ENCODE peak calls at places on chromosomes 12 and 14, in eight cellular contexts. Y is HFFc6; I is HTR-8/SVneo; E is AG10803; H is kidney glomerular epithelial cell; Q is activated naive CD4-positive, alpha-beta T cell; W is CD4-positive, alpha-beta memory T cell; Z is iPS-NIHi11. A is an unnamed sample.

GRCh38 chr12:122097641-122098364 is 19.2 kb downstream of the MLXIP start:
- DNase-seq in Y (no peak), I (no peak), E (no peak), H (no peak), Q (no peak), W (no peak), Z (no peak), A (no peak)

GRCh38 chr12:80472241-80472640 is 28.2 kb downstream of the PTPRQ start:
- DNase-seq in Y (no peak), I (no peak), E (peak), H (no peak), Q (no peak), W (no peak), Z (no peak), A (no peak)

GRCh38 chr12:54082402-54082892 is 28.8 kb downstream of the HOXC4 start:
- DNase-seq in Y (no peak), I (no peak), E (no peak), H (no peak), Q (no peak), W (peak), Z (peak), A (no peak)

GRCh38 chr14:52961060-52961639 is 10.3 kb upstream of the FERMT2 start:
- DNase-seq in Y (peak), I (peak), E (peak), H (peak), Q (no peak), W (peak), Z (peak), A (no peak)

GRCh38 chr12:96242597-96242996 is 48.4 kb downstream of the ELK3 start:
- DNase-seq in Y (no peak), I (no peak), E (no peak), H (no peak), Q (no peak), W (no peak), Z (no peak), A (no peak)

GRCh38 chr12:88663001-88663400 is 82.7 kb upstream of the KITLG start:
- DNase-seq in Y (no peak), I (no peak), E (peak), H (no peak), Q (no peak), W (no peak), Z (no peak), A (no peak)

GRCh38 chr12:128737292-128737966 is 86.3 kb downstream of the SLC15A4 start:
- DNase-seq in Y (no peak), I (no peak), E (no peak), H (no peak), Q (no peak), W (no peak), Z (no peak), A (no peak)

GRCh38 chr12:131574397-131574775 is 136.5 kb upstream of the SFSWAP start:
- DNase-seq in Y (no peak), I (no peak), E (no peak), H (no peak), Q (no peak), W (no peak), Z (no peak), A (no peak)

GRCh38 chr12:85803923-85804322 is 32.3 kb downstream of the RASSF9 start:
- DNase-seq in Y (no peak), I (no peak), E (no peak), H (no peak), Q (no peak), W (no peak), Z (no peak), A (no peak)

GRCh38 chr12:123152823-123153222 is 1.9 kb upstream of the PITPNM2 start:
- DNase-seq in Y (no peak), I (no peak), E (no peak), H (no peak), Q (no peak), W (no peak), Z (no peak), A (no peak)

GRCh38 chr12:124002021-124002640 is 29.1 kb downstream of the ZNF664 start:
- DNase-seq in Y (no peak), I (no peak), E (no peak), H (no peak), Q (no peak), W (no peak), Z (no peak), A (no peak)

GRCh38 chr12:132546647-132547046 is 56.7 kb downstream of the FBRSL1 start:
- DNase-seq in Y (no peak), I (no peak), E (no peak), H (no peak), Q (no peak), W (no peak), Z (no peak), A (no peak)

GRCh38 chr12:103947871-103948555 is 17.7 kb upstream of the TDG start:
- DNase-seq in Y (no peak), I (no peak), E (no peak), H (no peak), Q (no peak), W (no peak), Z (no peak), A (no peak)

GRCh38 chr12:92136883-92137582 is 8.6 kb downstream of the BTG1 start:
- DNase-seq in Y (peak), I (peak), E (peak), H (peak), Q (no peak), W (no peak), Z (no peak), A (peak)

GRCh38 chr12:41185946-41186345 is 2.2 kb upstream of the PDZRN4 start:
- DNase-seq in Y (no peak), I (no peak), E (no peak), H (no peak), Q (no peak), W (no peak), Z (no peak), A (no peak)

GRCh38 chr14:34750670-34751069 is 36.3 kb upstream of the CFL2 start:
- DNase-seq in Y (peak), I (no peak), E (peak), H (peak), Q (no peak), W (no peak), Z (no peak), A (peak)

GRCh38 chr14:67541448-67542387 is 8.6 kb downstream of the PLEKHH1 start:
- DNase-seq in Y (no peak), I (no peak), E (no peak), H (no peak), Q (no peak), W (no peak), Z (peak), A (no peak)

GRCh38 chr12:131141483-131141882 is 187.8 kb downstream of the ADGRD1 start:
- DNase-seq in Y (no peak), I (no peak), E (no peak), H (no peak), Q (no peak), W (no peak), Z (no peak), A (no peak)

GRCh38 chr14:44453433-44454171 is 53.5 kb downstream of the FSCB start:
- DNase-seq in Y (no peak), I (no peak), E (no peak), H (no peak), Q (no peak), W (no peak), Z (no peak), A (no peak)

GRCh38 chr14:100539766-100540140 is 47.5 kb downstream of the BEGAIN start:
- DNase-seq in Y (no peak), I (no peak), E (no peak), H (no peak), Q (no peak), W (no peak), Z (no peak), A (no peak)

GRCh38 chr14:35122696-35123387 is 490 bp downstream of the PRORP start:
- DNase-seq in Y (peak), I (peak), E (peak), H (peak), Q (no peak), W (peak), Z (peak), A (peak)

GRCh38 chr12:105506678-105507310 is 176.3 kb downstream of the C12orf75 start:
- DNase-seq in Y (no peak), I (no peak), E (no peak), H (no peak), Q (no peak), W (no peak), Z (no peak), A (no peak)

GRCh38 chr12:45536254-45536653 is 193.3 kb upstream of the ARID2 start:
- DNase-seq in Y (no peak), I (no peak), E (no peak), H (no peak), Q (no peak), W (no peak), Z (no peak), A (no peak)

GRCh38 chr12:57456145-57456700 is 1.1 kb downstream of the INHBE start:
- DNase-seq in Y (peak), I (peak), E (peak), H (peak), Q (no peak), W (peak), Z (no peak), A (no peak)

GRCh38 chr12:101857043-101857558 is 20.3 kb upstream of the DRAM1 start:
- DNase-seq in Y (peak), I (peak), E (peak), H (peak), Q (no peak), W (no peak), Z (no peak), A (no peak)

GRCh38 chr14:36659010-36659821 is 2.4 kb upstream of the PAX9 start:
- DNase-seq in Y (no peak), I (no peak), E (no peak), H (no peak), Q (no peak), W (no peak), Z (no peak), A (no peak)

GRCh38 chr12:108701779-108702435 is 29.4 kb downstream of the CORO1C start:
- DNase-seq in Y (no peak), I (no peak), E (peak), H (no peak), Q (no peak), W (no peak), Z (no peak), A (no peak)

GRCh38 chr14:93082576-93083001 is 33.1 kb downstream of the ITPK1 start:
- DNase-seq in Y (no peak), I (no peak), E (no peak), H (no peak), Q (no peak), W (no peak), Z (no peak), A (no peak)

GRCh38 chr12:129459886-129460285 is 443.9 kb downstream of the TMEM132D start:
- DNase-seq in Y (no peak), I (no peak), E (no peak), H (no peak), Q (no peak), W (no peak), Z (no peak), A (no peak)

GRCh38 chr14:95885866-95886265 is 9.2 kb downstream of the TUNAR start:
- DNase-seq in Y (no peak), I (no peak), E (peak), H (no peak), Q (no peak), W (no peak), Z (no peak), A (no peak)

GRCh38 chr14:34593740-34594375 is 36.1 kb downstream of the SNX6 start:
- DNase-seq in Y (peak), I (no peak), E (peak), H (no peak), Q (no peak), W (no peak), Z (no peak), A (no peak)